ENCODE peak calls at places on chromosomes 4 and X, in five cellular contexts. K is globus pallidus, J is NCI-H1105, N is osteocyte, Q is A172. M is an unnamed sample.

GRCh38 chrX:10008483-10009056 is 41.4 kb downstream of the CLDN34 start:
- DNase-seq in N (no peak), J (no peak), K (no peak), Q (no peak), M (no peak)

GRCh38 chr4:40196724-40197281 is at the start of gene RHOH:
- DNase-seq in J (no peak), K (no peak), N (no peak), Q (no peak), M (no peak)

GRCh38 chr4:181528570-181529184 is 714.5 kb upstream of the TENM3 start:
- DNase-seq in Q (peak), J (peak), K (peak), N (peak), M (peak)

GRCh38 chr4:24105183-24106039 is 215.6 kb upstream of the PPARGC1A start:
- DNase-seq in J (no peak), Q (peak), N (no peak), K (no peak), M (no peak)

GRCh38 chrX:110125435-110125834 is 122.5 kb downstream of the TMEM164 start:
- DNase-seq in Q (no peak), J (peak), K (no peak), N (no peak), M (peak)

GRCh38 chr4:106615961-106616360 is 247.4 kb upstream of the GIMD1 start:
- DNase-seq in J (no peak), K (no peak), N (no peak), Q (no peak), M (no peak)

GRCh38 chrX:121579016-121579760 is 531.8 kb downstream of the GLUD2 start:
- DNase-seq in K (no peak), J (no peak), N (no peak), Q (peak), M (no peak)

GRCh38 chr4:67483868-67484602 is 61.3 kb downstream of the CENPC start:
- DNase-seq in J (no peak), K (no peak), Q (peak), N (no peak), M (peak)

GRCh38 chr4:140427919-140428471 is 547 bp upstream of the CLGN start:
- DNase-seq in Q (no peak), N (no peak), J (no peak), K (no peak), M (no peak)

GRCh38 chrX:78822157-78822683 is 74.7 kb downstream of the LPAR4 start:
- DNase-seq in J (no peak), Q (no peak), N (no peak), K (no peak), M (no peak)

GRCh38 chrX:48754124-48754667 is 7.4 kb upstream of the GLOD5 start:
- DNase-seq in Q (no peak), K (no peak), N (no peak), J (no peak), M (no peak)

GRCh38 chrX:43878902-43879526 is 3.2 kb downstream of the MAOB start:
- DNase-seq in K (no peak), Q (no peak), J (no peak), N (no peak), M (no peak)

GRCh38 chrX:45385767-45386166 is 185.1 kb upstream of the DIPK2B start:
- DNase-seq in K (no peak), Q (no peak), N (no peak), J (no peak), M (no peak)

GRCh38 chrX:105313596-105313995 is 93.1 kb upstream of the TEX13A start:
- DNase-seq in N (no peak), K (no peak), J (no peak), Q (no peak), M (no peak)